ENCODE peak calls at places on chromosomes 12 and 14, in ten cellular contexts. One of them, this sample, is unnamed. For H3K36me3, the result is how much of the 10 kb centered on the place peaks cover.

GRCh38 chr12:48015954-48016353 is 11.7 kb upstream of the COL2A1 start:
- DNase-seq in cardiac muscle cell: no peak
- DNase-seq in lower lobe of right lung: no peak
- DNase-seq in upper lobe of right lung: no peak
- DNase-seq in A673: no peak
- DNase-seq in neural progenitor cell: no peak
- DNase-seq in GM23338: no peak
- DNase-seq in body of pancreas: no peak
- DNase-seq in HepG2: no peak
- DNase-seq in aorta: no peak
- DNase-seq in this sample: no peak

GRCh38 chr14:69204753-69205152 is 13.5 kb downstream of the EXD2 start:
- DNase-seq in aorta: no peak
- DNase-seq in HepG2: no peak
- DNase-seq in cardiac muscle cell: no peak
- DNase-seq in GM23338: no peak
- DNase-seq in neural progenitor cell: no peak
- DNase-seq in upper lobe of right lung: no peak
- DNase-seq in body of pancreas: no peak
- DNase-seq in lower lobe of right lung: no peak
- DNase-seq in A673: no peak
- DNase-seq in this sample: no peak

GRCh38 chr12:44774815-44775411 is 101.2 kb downstream of the NELL2 start:
- DNase-seq in GM23338: peak
- DNase-seq in HepG2: peak
- DNase-seq in body of pancreas: peak
- DNase-seq in cardiac muscle cell: peak
- DNase-seq in lower lobe of right lung: no peak
- DNase-seq in aorta: no peak
- DNase-seq in upper lobe of right lung: no peak
- DNase-seq in neural progenitor cell: peak
- DNase-seq in A673: peak
- DNase-seq in this sample: peak

GRCh38 chr14:97626088-97626487 is 828.9 kb downstream of the VRK1 start:
- DNase-seq in A673: peak
- DNase-seq in lower lobe of right lung: no peak
- DNase-seq in body of pancreas: no peak
- DNase-seq in neural progenitor cell: no peak
- DNase-seq in HepG2: no peak
- DNase-seq in cardiac muscle cell: no peak
- DNase-seq in aorta: no peak
- DNase-seq in upper lobe of right lung: no peak
- DNase-seq in GM23338: no peak
- DNase-seq in this sample: no peak

GRCh38 chr12:124919646-124920352 is 5.3 kb upstream of the UBC start:
- DNase-seq in body of pancreas: no peak
- DNase-seq in A673: no peak
- DNase-seq in upper lobe of right lung: no peak
- DNase-seq in neural progenitor cell: peak
- DNase-seq in lower lobe of right lung: no peak
- DNase-seq in GM23338: no peak
- DNase-seq in cardiac muscle cell: no peak
- DNase-seq in HepG2: no peak
- DNase-seq in aorta: peak
- DNase-seq in this sample: no peak

GRCh38 chr14:90624228-90624627 is 192.0 kb downstream of the TTC7B start:
- DNase-seq in HepG2: peak
- DNase-seq in upper lobe of right lung: peak
- DNase-seq in aorta: no peak
- DNase-seq in GM23338: no peak
- DNase-seq in neural progenitor cell: no peak
- DNase-seq in body of pancreas: no peak
- DNase-seq in A673: no peak
- DNase-seq in lower lobe of right lung: no peak
- DNase-seq in cardiac muscle cell: no peak
- DNase-seq in this sample: no peak

GRCh38 chr14:58722433-58722832 is 84.7 kb downstream of the DACT1 start:
- DNase-seq in HepG2: no peak
- DNase-seq in lower lobe of right lung: no peak
- DNase-seq in A673: no peak
- DNase-seq in body of pancreas: no peak
- DNase-seq in aorta: no peak
- DNase-seq in GM23338: no peak
- DNase-seq in neural progenitor cell: no peak
- DNase-seq in cardiac muscle cell: no peak
- DNase-seq in upper lobe of right lung: no peak
- DNase-seq in this sample: no peak

GRCh38 chr12:26239127-26239500 is 43.7 kb downstream of the SSPN start:
- DNase-seq in lower lobe of right lung: no peak
- DNase-seq in A673: no peak
- DNase-seq in GM23338: no peak
- DNase-seq in HepG2: no peak
- DNase-seq in cardiac muscle cell: no peak
- DNase-seq in body of pancreas: no peak
- DNase-seq in aorta: no peak
- DNase-seq in neural progenitor cell: no peak
- DNase-seq in upper lobe of right lung: no peak
- DNase-seq in this sample: no peak

GRCh38 chr12:116529048-116529447 is 30.1 kb upstream of the MAP1LC3B2 start:
- DNase-seq in aorta: no peak
- DNase-seq in body of pancreas: peak
- DNase-seq in upper lobe of right lung: no peak
- DNase-seq in neural progenitor cell: no peak
- DNase-seq in GM23338: no peak
- DNase-seq in HepG2: peak
- DNase-seq in cardiac muscle cell: no peak
- DNase-seq in A673: no peak
- DNase-seq in lower lobe of right lung: no peak
- DNase-seq in this sample: peak

GRCh38 chr14:30389134-30389900 is 169.6 kb upstream of the G2E3 start:
- DNase-seq in neural progenitor cell: no peak
- DNase-seq in GM23338: no peak
- DNase-seq in lower lobe of right lung: no peak
- DNase-seq in aorta: peak
- DNase-seq in HepG2: no peak
- DNase-seq in upper lobe of right lung: no peak
- DNase-seq in A673: peak
- DNase-seq in body of pancreas: peak
- DNase-seq in cardiac muscle cell: no peak
- DNase-seq in this sample: no peak

GRCh38 chr12:104750061-104750460 is 208.0 kb downstream of the SLC41A2 start:
- DNase-seq in body of pancreas: no peak
- DNase-seq in HepG2: no peak
- DNase-seq in cardiac muscle cell: no peak
- DNase-seq in GM23338: no peak
- DNase-seq in upper lobe of right lung: no peak
- DNase-seq in lower lobe of right lung: peak
- DNase-seq in aorta: no peak
- DNase-seq in A673: no peak
- DNase-seq in neural progenitor cell: no peak
- DNase-seq in this sample: no peak

GRCh38 chr14:51962678-51963077 is 26.7 kb upstream of the RTRAF start:
- DNase-seq in cardiac muscle cell: no peak
- DNase-seq in GM23338: peak
- DNase-seq in A673: peak
- DNase-seq in upper lobe of right lung: no peak
- DNase-seq in lower lobe of right lung: no peak
- DNase-seq in HepG2: no peak
- DNase-seq in aorta: no peak
- DNase-seq in body of pancreas: no peak
- DNase-seq in neural progenitor cell: no peak
- DNase-seq in this sample: no peak

DNA sequence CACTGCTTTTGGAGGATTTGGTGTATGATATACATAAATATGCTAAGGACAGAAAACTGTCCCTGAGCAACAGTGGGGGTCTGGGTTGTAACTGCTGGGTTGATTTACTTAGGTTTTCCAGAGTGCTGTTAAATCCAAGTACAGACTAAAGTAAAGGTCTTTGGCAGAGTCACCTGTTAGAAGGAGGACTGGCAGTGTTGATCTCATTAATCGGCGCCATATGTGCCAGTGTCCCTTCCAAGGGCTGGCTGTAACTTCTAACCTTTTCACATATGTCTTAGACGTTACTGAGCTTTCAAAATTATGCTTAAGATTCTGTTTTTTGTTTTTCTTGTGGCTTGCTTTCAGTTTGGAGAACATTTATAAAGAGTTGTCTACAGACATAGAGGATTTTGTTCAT is 5.1 kb downstream of the UNG start:
- DNase-seq in body of pancreas: no peak
- DNase-seq in lower lobe of right lung: no peak
- DNase-seq in cardiac muscle cell: no peak
- DNase-seq in aorta: no peak
- DNase-seq in HepG2: no peak
- DNase-seq in upper lobe of right lung: no peak
- DNase-seq in neural progenitor cell: no peak
- DNase-seq in A673: no peak
- DNase-seq in GM23338: no peak
- DNase-seq in this sample: no peak
- H3K36me3 ChIP-seq in body of pancreas: under half
- H3K36me3 ChIP-seq in lower lobe of right lung: half or more
- H3K36me3 ChIP-seq in cardiac muscle cell: under half
- H3K36me3 ChIP-seq in aorta: under half
- H3K36me3 ChIP-seq in HepG2: half or more
- H3K36me3 ChIP-seq in upper lobe of right lung: half or more
- H3K36me3 ChIP-seq in neural progenitor cell: under half
- H3K36me3 ChIP-seq in A673: half or more
- H3K36me3 ChIP-seq in GM23338: half or more
- H3K36me3 ChIP-seq in this sample: under half

GRCh38 chr12:52713960-52714886 is 10.9 kb upstream of the KRT77 start:
- DNase-seq in body of pancreas: no peak
- DNase-seq in lower lobe of right lung: no peak
- DNase-seq in aorta: no peak
- DNase-seq in HepG2: no peak
- DNase-seq in upper lobe of right lung: no peak
- DNase-seq in neural progenitor cell: peak
- DNase-seq in cardiac muscle cell: peak
- DNase-seq in GM23338: peak
- DNase-seq in A673: no peak
- DNase-seq in this sample: peak
- H3K4me3 ChIP-seq in body of pancreas: no peak
- H3K4me3 ChIP-seq in lower lobe of right lung: no peak
- H3K4me3 ChIP-seq in aorta: no peak
- H3K4me3 ChIP-seq in HepG2: no peak
- H3K4me3 ChIP-seq in upper lobe of right lung: no peak
- H3K4me3 ChIP-seq in neural progenitor cell: peak
- H3K4me3 ChIP-seq in cardiac muscle cell: peak
- H3K4me3 ChIP-seq in GM23338: peak
- H3K4me3 ChIP-seq in A673: peak
- H3K4me3 ChIP-seq in this sample: peak

GRCh38 chr12:132804426-132804861 is 24.2 kb downstream of the GOLGA3 start:
- DNase-seq in GM23338: peak
- DNase-seq in aorta: no peak
- DNase-seq in HepG2: no peak
- DNase-seq in neural progenitor cell: no peak
- DNase-seq in body of pancreas: no peak
- DNase-seq in A673: no peak
- DNase-seq in cardiac muscle cell: no peak
- DNase-seq in lower lobe of right lung: no peak
- DNase-seq in upper lobe of right lung: no peak
- DNase-seq in this sample: no peak

GRCh38 chr12:132806857-132807256 is 21.8 kb downstream of the GOLGA3 start:
- DNase-seq in upper lobe of right lung: no peak
- DNase-seq in A673: no peak
- DNase-seq in cardiac muscle cell: no peak
- DNase-seq in body of pancreas: no peak
- DNase-seq in aorta: no peak
- DNase-seq in GM23338: no peak
- DNase-seq in HepG2: no peak
- DNase-seq in neural progenitor cell: no peak
- DNase-seq in lower lobe of right lung: no peak
- DNase-seq in this sample: no peak

GRCh38 chr12:132803883-132804282 is 24.8 kb downstream of the GOLGA3 start:
- DNase-seq in lower lobe of right lung: no peak
- DNase-seq in body of pancreas: no peak
- DNase-seq in aorta: no peak
- DNase-seq in upper lobe of right lung: no peak
- DNase-seq in GM23338: no peak
- DNase-seq in HepG2: no peak
- DNase-seq in cardiac muscle cell: no peak
- DNase-seq in A673: no peak
- DNase-seq in neural progenitor cell: no peak
- DNase-seq in this sample: no peak

GRCh38 chr12:132801741-132802140 is 26.9 kb downstream of the GOLGA3 start:
- DNase-seq in upper lobe of right lung: no peak
- DNase-seq in neural progenitor cell: no peak
- DNase-seq in aorta: no peak
- DNase-seq in cardiac muscle cell: no peak
- DNase-seq in A673: no peak
- DNase-seq in GM23338: no peak
- DNase-seq in HepG2: no peak
- DNase-seq in body of pancreas: no peak
- DNase-seq in lower lobe of right lung: no peak
- DNase-seq in this sample: no peak

GRCh38 chr12:132803125-132803524 is 25.5 kb downstream of the GOLGA3 start:
- DNase-seq in HepG2: no peak
- DNase-seq in GM23338: no peak
- DNase-seq in aorta: no peak
- DNase-seq in upper lobe of right lung: no peak
- DNase-seq in lower lobe of right lung: no peak
- DNase-seq in cardiac muscle cell: no peak
- DNase-seq in body of pancreas: no peak
- DNase-seq in neural progenitor cell: no peak
- DNase-seq in A673: no peak
- DNase-seq in this sample: no peak
- H3K36me3 ChIP-seq in HepG2: half or more
- H3K36me3 ChIP-seq in GM23338: under half
- H3K36me3 ChIP-seq in aorta: under half
- H3K36me3 ChIP-seq in upper lobe of right lung: half or more
- H3K36me3 ChIP-seq in lower lobe of right lung: half or more
- H3K36me3 ChIP-seq in cardiac muscle cell: half or more
- H3K36me3 ChIP-seq in body of pancreas: half or more
- H3K36me3 ChIP-seq in neural progenitor cell: under half
- H3K36me3 ChIP-seq in A673: half or more
- H3K36me3 ChIP-seq in this sample: under half

GRCh38 chr12:85373045-85373444 is 93.0 kb downstream of the ALX1 start:
- DNase-seq in upper lobe of right lung: no peak
- DNase-seq in aorta: no peak
- DNase-seq in cardiac muscle cell: no peak
- DNase-seq in A673: no peak
- DNase-seq in GM23338: no peak
- DNase-seq in neural progenitor cell: no peak
- DNase-seq in body of pancreas: no peak
- DNase-seq in HepG2: no peak
- DNase-seq in lower lobe of right lung: no peak
- DNase-seq in this sample: no peak
- H3K4me3 ChIP-seq in upper lobe of right lung: no peak
- H3K4me3 ChIP-seq in aorta: no peak
- H3K4me3 ChIP-seq in cardiac muscle cell: no peak
- H3K4me3 ChIP-seq in A673: no peak
- H3K4me3 ChIP-seq in GM23338: no peak
- H3K4me3 ChIP-seq in neural progenitor cell: no peak
- H3K4me3 ChIP-seq in body of pancreas: no peak
- H3K4me3 ChIP-seq in HepG2: no peak
- H3K4me3 ChIP-seq in lower lobe of right lung: no peak
- H3K4me3 ChIP-seq in this sample: no peak

This sample was measured in testis.